ENCODE peak calls at places on chromosomes 11 and 22, in nine cellular contexts. One of them, this sample, is unnamed.
A peak's percentile ranks its signal among the peaks of the same experiment; 100 is the strongest.

GRCh38 chr11:121443688-121444275 is 8.3 kb upstream of the SORL1 start:
- DNase-seq in stimulated activated naive CD4-positive, alpha-beta T cell: no peak
- DNase-seq in T47D: no peak
- DNase-seq in nephron progenitor cell: no peak
- DNase-seq in amniotic stem cell: no peak
- DNase-seq in stomach: no peak
- DNase-seq in T-helper 2 cell: no peak
- DNase-seq in astrocyte of the spinal cord: no peak
- DNase-seq in activated CD4-positive, alpha-beta T cell treated with anti-CD3 and anti-CD28 coated beads, Interleukin-2, amount 50 U/mL, for 1 hour: no peak
- DNase-seq in this sample: no peak

GRCh38 chr22:46830001-46830715 is 67.7 kb downstream of the TBC1D22A start:
- DNase-seq in stimulated activated naive CD4-positive, alpha-beta T cell: no peak
- DNase-seq in nephron progenitor cell: no peak
- DNase-seq in T-helper 2 cell: no peak
- DNase-seq in T47D: no peak
- DNase-seq in astrocyte of the spinal cord: peak; percentile 87
- DNase-seq in activated CD4-positive, alpha-beta T cell treated with anti-CD3 and anti-CD28 coated beads, Interleukin-2, amount 50 U/mL, for 1 hour: no peak
- DNase-seq in stomach: peak; percentile 53
- DNase-seq in amniotic stem cell: no peak
- DNase-seq in this sample: no peak

GRCh38 chr22:37088108-37088605 is 21.4 kb downstream of the TMPRSS6 start:
- DNase-seq in T47D: no peak
- DNase-seq in nephron progenitor cell: no peak
- DNase-seq in activated CD4-positive, alpha-beta T cell treated with anti-CD3 and anti-CD28 coated beads, Interleukin-2, amount 50 U/mL, for 1 hour: no peak
- DNase-seq in astrocyte of the spinal cord: no peak
- DNase-seq in amniotic stem cell: no peak
- DNase-seq in T-helper 2 cell: no peak
- DNase-seq in stomach: no peak
- DNase-seq in stimulated activated naive CD4-positive, alpha-beta T cell: no peak
- DNase-seq in this sample: no peak

GRCh38 chr11:95832763-95833162 is 42.5 kb downstream of the CEP57 start:
- DNase-seq in T47D: no peak
- DNase-seq in nephron progenitor cell: no peak
- DNase-seq in stimulated activated naive CD4-positive, alpha-beta T cell: no peak
- DNase-seq in amniotic stem cell: no peak
- DNase-seq in activated CD4-positive, alpha-beta T cell treated with anti-CD3 and anti-CD28 coated beads, Interleukin-2, amount 50 U/mL, for 1 hour: no peak
- DNase-seq in T-helper 2 cell: no peak
- DNase-seq in stomach: no peak
- DNase-seq in astrocyte of the spinal cord: peak; percentile 38
- DNase-seq in this sample: no peak

GRCh38 chr11:34501500-34501899 is 12.1 kb downstream of the ELF5 start:
- DNase-seq in stimulated activated naive CD4-positive, alpha-beta T cell: no peak
- DNase-seq in nephron progenitor cell: no peak
- DNase-seq in activated CD4-positive, alpha-beta T cell treated with anti-CD3 and anti-CD28 coated beads, Interleukin-2, amount 50 U/mL, for 1 hour: no peak
- DNase-seq in T-helper 2 cell: no peak
- DNase-seq in amniotic stem cell: peak; percentile 37
- DNase-seq in astrocyte of the spinal cord: peak; percentile 96
- DNase-seq in T47D: no peak
- DNase-seq in stomach: no peak
- DNase-seq in this sample: no peak

GRCh38 chr22:48053973-48054372 is 1291.5 kb downstream of the TBC1D22A start:
- DNase-seq in activated CD4-positive, alpha-beta T cell treated with anti-CD3 and anti-CD28 coated beads, Interleukin-2, amount 50 U/mL, for 1 hour: no peak
- DNase-seq in stimulated activated naive CD4-positive, alpha-beta T cell: no peak
- DNase-seq in amniotic stem cell: no peak
- DNase-seq in stomach: no peak
- DNase-seq in astrocyte of the spinal cord: no peak
- DNase-seq in nephron progenitor cell: no peak
- DNase-seq in T47D: no peak
- DNase-seq in T-helper 2 cell: no peak
- DNase-seq in this sample: no peak

GRCh38 chr11:111785886-111786412 is 19.8 kb upstream of the PPP2R1B start:
- DNase-seq in T-helper 2 cell: no peak
- DNase-seq in activated CD4-positive, alpha-beta T cell treated with anti-CD3 and anti-CD28 coated beads, Interleukin-2, amount 50 U/mL, for 1 hour: no peak
- DNase-seq in nephron progenitor cell: no peak
- DNase-seq in stimulated activated naive CD4-positive, alpha-beta T cell: no peak
- DNase-seq in T47D: no peak
- DNase-seq in amniotic stem cell: no peak
- DNase-seq in stomach: no peak
- DNase-seq in astrocyte of the spinal cord: no peak
- DNase-seq in this sample: no peak

GRCh38 chr11:69055598-69056516 is 7.1 kb downstream of the TPCN2 start:
- DNase-seq in amniotic stem cell: no peak
- DNase-seq in activated CD4-positive, alpha-beta T cell treated with anti-CD3 and anti-CD28 coated beads, Interleukin-2, amount 50 U/mL, for 1 hour: no peak
- DNase-seq in stomach: peak; percentile 84
- DNase-seq in T47D: no peak
- DNase-seq in T-helper 2 cell: peak; percentile 36
- DNase-seq in stimulated activated naive CD4-positive, alpha-beta T cell: no peak
- DNase-seq in astrocyte of the spinal cord: no peak
- DNase-seq in nephron progenitor cell: no peak
- DNase-seq in this sample: no peak

GRCh38 chr11:100515087-100515486 is 172.0 kb upstream of the ARHGAP42 start:
- DNase-seq in astrocyte of the spinal cord: peak; percentile 39
- DNase-seq in nephron progenitor cell: no peak
- DNase-seq in T-helper 2 cell: no peak
- DNase-seq in stimulated activated naive CD4-positive, alpha-beta T cell: no peak
- DNase-seq in amniotic stem cell: no peak
- DNase-seq in stomach: no peak
- DNase-seq in T47D: no peak
- DNase-seq in activated CD4-positive, alpha-beta T cell treated with anti-CD3 and anti-CD28 coated beads, Interleukin-2, amount 50 U/mL, for 1 hour: no peak
- DNase-seq in this sample: peak; percentile 6

GRCh38 chr11:96506953-96507354 is 117.1 kb downstream of the JRKL start:
- DNase-seq in T47D: no peak
- DNase-seq in astrocyte of the spinal cord: no peak
- DNase-seq in nephron progenitor cell: no peak
- DNase-seq in stimulated activated naive CD4-positive, alpha-beta T cell: no peak
- DNase-seq in amniotic stem cell: no peak
- DNase-seq in activated CD4-positive, alpha-beta T cell treated with anti-CD3 and anti-CD28 coated beads, Interleukin-2, amount 50 U/mL, for 1 hour: no peak
- DNase-seq in T-helper 2 cell: no peak
- DNase-seq in stomach: no peak
- DNase-seq in this sample: no peak

GRCh38 chr22:20316217-20316843 is 3.5 kb downstream of the DGCR6L start:
- DNase-seq in stomach: peak; percentile 9
- DNase-seq in astrocyte of the spinal cord: no peak
- DNase-seq in stimulated activated naive CD4-positive, alpha-beta T cell: no peak
- DNase-seq in activated CD4-positive, alpha-beta T cell treated with anti-CD3 and anti-CD28 coated beads, Interleukin-2, amount 50 U/mL, for 1 hour: no peak
- DNase-seq in T-helper 2 cell: no peak
- DNase-seq in nephron progenitor cell: no peak
- DNase-seq in T47D: no peak
- DNase-seq in amniotic stem cell: no peak
- DNase-seq in this sample: peak; percentile 3

GRCh38 chr22:26398741-26399153 is 30.3 kb upstream of the ASPHD2 start:
- DNase-seq in amniotic stem cell: peak; percentile 57
- DNase-seq in activated CD4-positive, alpha-beta T cell treated with anti-CD3 and anti-CD28 coated beads, Interleukin-2, amount 50 U/mL, for 1 hour: peak; percentile 42
- DNase-seq in stomach: peak; percentile 55
- DNase-seq in T47D: peak; percentile 65
- DNase-seq in stimulated activated naive CD4-positive, alpha-beta T cell: no peak
- DNase-seq in nephron progenitor cell: peak; percentile 40
- DNase-seq in astrocyte of the spinal cord: peak; percentile 75
- DNase-seq in T-helper 2 cell: peak; percentile 9
- DNase-seq in this sample: peak; percentile 63

GRCh38 chr22:30892731-30893221 is 75.8 kb downstream of the MORC2 start:
- DNase-seq in amniotic stem cell: no peak
- DNase-seq in stomach: peak; percentile 10
- DNase-seq in astrocyte of the spinal cord: no peak
- DNase-seq in T-helper 2 cell: no peak
- DNase-seq in nephron progenitor cell: no peak
- DNase-seq in stimulated activated naive CD4-positive, alpha-beta T cell: no peak
- DNase-seq in T47D: no peak
- DNase-seq in activated CD4-positive, alpha-beta T cell treated with anti-CD3 and anti-CD28 coated beads, Interleukin-2, amount 50 U/mL, for 1 hour: no peak
- DNase-seq in this sample: no peak

GRCh38 chr11:120714448-120714847 is 202.9 kb downstream of the GRIK4 start:
- DNase-seq in astrocyte of the spinal cord: peak; percentile 27
- DNase-seq in amniotic stem cell: no peak
- DNase-seq in nephron progenitor cell: no peak
- DNase-seq in stomach: no peak
- DNase-seq in T47D: no peak
- DNase-seq in stimulated activated naive CD4-positive, alpha-beta T cell: no peak
- DNase-seq in activated CD4-positive, alpha-beta T cell treated with anti-CD3 and anti-CD28 coated beads, Interleukin-2, amount 50 U/mL, for 1 hour: no peak
- DNase-seq in T-helper 2 cell: no peak
- DNase-seq in this sample: no peak

GRCh38 chr11:10584071-10584501 is 15.6 kb upstream of the LYVE1 start:
- DNase-seq in stimulated activated naive CD4-positive, alpha-beta T cell: no peak
- DNase-seq in stomach: no peak
- DNase-seq in activated CD4-positive, alpha-beta T cell treated with anti-CD3 and anti-CD28 coated beads, Interleukin-2, amount 50 U/mL, for 1 hour: no peak
- DNase-seq in T-helper 2 cell: no peak
- DNase-seq in T47D: no peak
- DNase-seq in nephron progenitor cell: no peak
- DNase-seq in astrocyte of the spinal cord: peak; percentile 33
- DNase-seq in amniotic stem cell: no peak
- DNase-seq in this sample: no peak

GRCh38 chr11:76293189-76293631 is 86.9 kb upstream of the WNT11 start:
- DNase-seq in nephron progenitor cell: no peak
- DNase-seq in amniotic stem cell: no peak
- DNase-seq in stomach: no peak
- DNase-seq in activated CD4-positive, alpha-beta T cell treated with anti-CD3 and anti-CD28 coated beads, Interleukin-2, amount 50 U/mL, for 1 hour: no peak
- DNase-seq in astrocyte of the spinal cord: no peak
- DNase-seq in T47D: no peak
- DNase-seq in T-helper 2 cell: no peak
- DNase-seq in stimulated activated naive CD4-positive, alpha-beta T cell: no peak
- DNase-seq in this sample: no peak

GRCh38 chr22:19803736-19804267 is 43.2 kb downstream of the TBX1 start:
- DNase-seq in astrocyte of the spinal cord: no peak
- DNase-seq in stimulated activated naive CD4-positive, alpha-beta T cell: no peak
- DNase-seq in T-helper 2 cell: no peak
- DNase-seq in amniotic stem cell: no peak
- DNase-seq in stomach: no peak
- DNase-seq in T47D: no peak
- DNase-seq in activated CD4-positive, alpha-beta T cell treated with anti-CD3 and anti-CD28 coated beads, Interleukin-2, amount 50 U/mL, for 1 hour: no peak
- DNase-seq in nephron progenitor cell: no peak
- DNase-seq in this sample: no peak

GRCh38 chr22:24270556-24271405 is at the start of gene SPECC1L:
- DNase-seq in stomach: peak; percentile 96
- DNase-seq in amniotic stem cell: peak; percentile 70
- DNase-seq in activated CD4-positive, alpha-beta T cell treated with anti-CD3 and anti-CD28 coated beads, Interleukin-2, amount 50 U/mL, for 1 hour: peak; percentile 89
- DNase-seq in T-helper 2 cell: peak; percentile 87
- DNase-seq in stimulated activated naive CD4-positive, alpha-beta T cell: peak; percentile 82
- DNase-seq in nephron progenitor cell: peak; percentile 95
- DNase-seq in astrocyte of the spinal cord: peak; percentile 93
- DNase-seq in T47D: peak; percentile 92
- DNase-seq in this sample: peak; percentile 96

GRCh38 chr22:49528420-49528720 is 299.3 kb downstream of the BRD1 start:
- DNase-seq in amniotic stem cell: no peak
- DNase-seq in activated CD4-positive, alpha-beta T cell treated with anti-CD3 and anti-CD28 coated beads, Interleukin-2, amount 50 U/mL, for 1 hour: no peak
- DNase-seq in astrocyte of the spinal cord: no peak
- DNase-seq in T-helper 2 cell: no peak
- DNase-seq in stomach: no peak
- DNase-seq in T47D: no peak
- DNase-seq in nephron progenitor cell: no peak
- DNase-seq in stimulated activated naive CD4-positive, alpha-beta T cell: no peak
- DNase-seq in this sample: no peak

GRCh38 chr11:132062541-132062940 is 692.1 kb downstream of the NTM start:
- DNase-seq in nephron progenitor cell: no peak
- DNase-seq in stimulated activated naive CD4-positive, alpha-beta T cell: no peak
- DNase-seq in amniotic stem cell: no peak
- DNase-seq in stomach: no peak
- DNase-seq in T-helper 2 cell: no peak
- DNase-seq in activated CD4-positive, alpha-beta T cell treated with anti-CD3 and anti-CD28 coated beads, Interleukin-2, amount 50 U/mL, for 1 hour: no peak
- DNase-seq in T47D: no peak
- DNase-seq in astrocyte of the spinal cord: peak; percentile 83
- DNase-seq in this sample: no peak

GRCh38 chr22:49284931-49285330 is 542.7 kb downstream of the BRD1 start:
- DNase-seq in astrocyte of the spinal cord: no peak
- DNase-seq in activated CD4-positive, alpha-beta T cell treated with anti-CD3 and anti-CD28 coated beads, Interleukin-2, amount 50 U/mL, for 1 hour: no peak
- DNase-seq in T47D: no peak
- DNase-seq in stomach: no peak
- DNase-seq in amniotic stem cell: no peak
- DNase-seq in stimulated activated naive CD4-positive, alpha-beta T cell: no peak
- DNase-seq in T-helper 2 cell: no peak
- DNase-seq in nephron progenitor cell: no peak
- DNase-seq in this sample: no peak

GRCh38 chr11:33620423-33621120 is 80.1 kb downstream of the C11orf91 start:
- DNase-seq in T-helper 2 cell: no peak
- DNase-seq in nephron progenitor cell: no peak
- DNase-seq in stomach: no peak
- DNase-seq in stimulated activated naive CD4-positive, alpha-beta T cell: no peak
- DNase-seq in amniotic stem cell: peak; percentile 7
- DNase-seq in T47D: no peak
- DNase-seq in astrocyte of the spinal cord: peak; percentile 84
- DNase-seq in activated CD4-positive, alpha-beta T cell treated with anti-CD3 and anti-CD28 coated beads, Interleukin-2, amount 50 U/mL, for 1 hour: no peak
- DNase-seq in this sample: no peak

GRCh38 chr11:9693801-9694553 is 30.1 kb downstream of the SWAP70 start:
- DNase-seq in T-helper 2 cell: no peak
- DNase-seq in stomach: no peak
- DNase-seq in nephron progenitor cell: no peak
- DNase-seq in amniotic stem cell: no peak
- DNase-seq in activated CD4-positive, alpha-beta T cell treated with anti-CD3 and anti-CD28 coated beads, Interleukin-2, amount 50 U/mL, for 1 hour: no peak
- DNase-seq in T47D: no peak
- DNase-seq in astrocyte of the spinal cord: no peak
- DNase-seq in stimulated activated naive CD4-positive, alpha-beta T cell: no peak
- DNase-seq in this sample: no peak

GRCh38 chr11:82356316-82356715 is 377.3 kb downstream of the FAM181B start:
- DNase-seq in stimulated activated naive CD4-positive, alpha-beta T cell: no peak
- DNase-seq in T-helper 2 cell: no peak
- DNase-seq in stomach: no peak
- DNase-seq in activated CD4-positive, alpha-beta T cell treated with anti-CD3 and anti-CD28 coated beads, Interleukin-2, amount 50 U/mL, for 1 hour: no peak
- DNase-seq in astrocyte of the spinal cord: no peak
- DNase-seq in T47D: peak; percentile 40
- DNase-seq in nephron progenitor cell: no peak
- DNase-seq in amniotic stem cell: no peak
- DNase-seq in this sample: no peak

GRCh38 chr11:77475206-77475605 is 1.3 kb upstream of the PAK1 start:
- DNase-seq in activated CD4-positive, alpha-beta T cell treated with anti-CD3 and anti-CD28 coated beads, Interleukin-2, amount 50 U/mL, for 1 hour: no peak
- DNase-seq in nephron progenitor cell: no peak
- DNase-seq in stomach: no peak
- DNase-seq in stimulated activated naive CD4-positive, alpha-beta T cell: no peak
- DNase-seq in astrocyte of the spinal cord: no peak
- DNase-seq in T47D: no peak
- DNase-seq in amniotic stem cell: no peak
- DNase-seq in T-helper 2 cell: no peak
- DNase-seq in this sample: no peak

GRCh38 chr11:788009-788640 is 1.8 kb downstream of the CEND1 start:
- DNase-seq in T47D: no peak
- DNase-seq in astrocyte of the spinal cord: no peak
- DNase-seq in stimulated activated naive CD4-positive, alpha-beta T cell: no peak
- DNase-seq in amniotic stem cell: no peak
- DNase-seq in stomach: no peak
- DNase-seq in activated CD4-positive, alpha-beta T cell treated with anti-CD3 and anti-CD28 coated beads, Interleukin-2, amount 50 U/mL, for 1 hour: no peak
- DNase-seq in T-helper 2 cell: no peak
- DNase-seq in nephron progenitor cell: no peak
- DNase-seq in this sample: no peak

GRCh38 chr11:78613053-78613813 is 38.6 kb upstream of the NARS2 start:
- DNase-seq in amniotic stem cell: no peak
- DNase-seq in activated CD4-positive, alpha-beta T cell treated with anti-CD3 and anti-CD28 coated beads, Interleukin-2, amount 50 U/mL, for 1 hour: no peak
- DNase-seq in T47D: no peak
- DNase-seq in stimulated activated naive CD4-positive, alpha-beta T cell: no peak
- DNase-seq in T-helper 2 cell: no peak
- DNase-seq in nephron progenitor cell: no peak
- DNase-seq in astrocyte of the spinal cord: no peak
- DNase-seq in stomach: no peak
- DNase-seq in this sample: no peak

GRCh38 chr11:10322401-10322800 is 17.5 kb downstream of the ADM start:
- DNase-seq in T-helper 2 cell: no peak
- DNase-seq in nephron progenitor cell: no peak
- DNase-seq in astrocyte of the spinal cord: peak; percentile 30
- DNase-seq in T47D: no peak
- DNase-seq in stimulated activated naive CD4-positive, alpha-beta T cell: no peak
- DNase-seq in activated CD4-positive, alpha-beta T cell treated with anti-CD3 and anti-CD28 coated beads, Interleukin-2, amount 50 U/mL, for 1 hour: no peak
- DNase-seq in amniotic stem cell: no peak
- DNase-seq in stomach: no peak
- DNase-seq in this sample: no peak

GRCh38 chr11:12403122-12403994 is 26.0 kb downstream of the PARVA start:
- DNase-seq in T47D: no peak
- DNase-seq in astrocyte of the spinal cord: no peak
- DNase-seq in amniotic stem cell: no peak
- DNase-seq in stimulated activated naive CD4-positive, alpha-beta T cell: no peak
- DNase-seq in T-helper 2 cell: no peak
- DNase-seq in activated CD4-positive, alpha-beta T cell treated with anti-CD3 and anti-CD28 coated beads, Interleukin-2, amount 50 U/mL, for 1 hour: no peak
- DNase-seq in nephron progenitor cell: no peak
- DNase-seq in stomach: no peak
- DNase-seq in this sample: no peak

GRCh38 chr11:114315749-114316368 is 19.7 kb downstream of the NNMT start:
- DNase-seq in nephron progenitor cell: no peak
- DNase-seq in stimulated activated naive CD4-positive, alpha-beta T cell: peak; percentile 44
- DNase-seq in astrocyte of the spinal cord: peak; percentile 41
- DNase-seq in amniotic stem cell: no peak
- DNase-seq in stomach: peak; percentile 60
- DNase-seq in T47D: peak; percentile 80
- DNase-seq in T-helper 2 cell: no peak
- DNase-seq in activated CD4-positive, alpha-beta T cell treated with anti-CD3 and anti-CD28 coated beads, Interleukin-2, amount 50 U/mL, for 1 hour: no peak
- DNase-seq in this sample: no peak

GRCh38 chr11:47109051-47109791 is 67.5 kb downstream of the ARFGAP2 start:
- DNase-seq in nephron progenitor cell: no peak
- DNase-seq in stomach: no peak
- DNase-seq in astrocyte of the spinal cord: no peak
- DNase-seq in activated CD4-positive, alpha-beta T cell treated with anti-CD3 and anti-CD28 coated beads, Interleukin-2, amount 50 U/mL, for 1 hour: no peak
- DNase-seq in stimulated activated naive CD4-positive, alpha-beta T cell: no peak
- DNase-seq in T47D: no peak
- DNase-seq in T-helper 2 cell: no peak
- DNase-seq in amniotic stem cell: no peak
- DNase-seq in this sample: no peak

This sample was measured in endothelial cell.